ENCODE peak calls at places on chromosome 16, in seven cellular contexts. M, P, R, A, W, X and D are unnamed samples. For H3K9me3, the result is how much of the 10 kb centered on the place peaks cover.

GRCh38 chr16:11303405-11304138 is 22.4 kb upstream of the PRM1 start:
- DNase-seq in M (no peak), P (no peak), R (no peak), A (no peak), W (no peak), X (no peak), D (no peak)

GRCh38 chr16:50306287-50306686 is 39.9 kb downstream of the ADCY7 start:
- DNase-seq in M (no peak), P (no peak), R (no peak), A (peak), W (no peak), X (no peak), D (no peak)

GRCh38 chr16:17331071-17331521 is 139.7 kb downstream of the XYLT1 start:
- DNase-seq in M (peak), P (no peak), R (no peak), A (no peak), W (no peak), X (no peak), D (peak)

GRCh38 chr16:82657239-82657638 is 30.5 kb downstream of the CDH13 start:
- DNase-seq in M (no peak), P (no peak), R (no peak), A (no peak), W (no peak), X (no peak), D (no peak)

GRCh38 chr16:50900391-50900942 is 158.6 kb downstream of the CYLD start:
- DNase-seq in M (no peak), P (no peak), R (no peak), A (no peak), W (no peak), X (no peak), D (no peak)

GRCh38 chr16:88649924-88650748 is 717 bp downstream of the CYBA start:
- DNase-seq in M (no peak), P (no peak), R (peak), A (no peak), W (peak), X (no peak), D (no peak)

GRCh38 chr16:54007504-54007903 is 279.1 kb downstream of the IRX3 start:
- DNase-seq in M (no peak), P (no peak), R (no peak), A (no peak), W (no peak), X (no peak), D (no peak)

GRCh38 chr16:12341423-12341822 is 364.9 kb downstream of the SNX29 start:
- DNase-seq in M (no peak), P (no peak), R (no peak), A (no peak), W (no peak), X (no peak), D (no peak)

GRCh38 chr16:88962478-88963152 is 14.4 kb downstream of the CBFA2T3 start:
- DNase-seq in M (no peak), P (no peak), R (no peak), A (no peak), W (no peak), X (no peak), D (no peak)

GRCh38 chr16:31876955-31877828 is 3.6 kb downstream of the ZNF267 start:
- DNase-seq in M (no peak), P (no peak), R (no peak), A (no peak), W (peak), X (no peak), D (no peak)

GRCh38 chr16:28865722-28866453 is 2.2 kb downstream of the SH2B1 start:
- DNase-seq in M (no peak), P (no peak), R (no peak), A (no peak), W (no peak), X (no peak), D (no peak)

GRCh38 chr16:49675417-49675816 is 180.5 kb downstream of the ZNF423 start:
- DNase-seq in M (no peak), P (no peak), R (no peak), A (no peak), W (no peak), X (no peak), D (no peak)

GRCh38 chr16:17213025-17213424 is 257.7 kb downstream of the XYLT1 start:
- DNase-seq in M (no peak), P (no peak), R (peak), A (no peak), W (no peak), X (no peak), D (no peak)

GRCh38 chr16:88374736-88375135 is 8.0 kb upstream of the ZNF469 start:
- DNase-seq in M (no peak), P (no peak), R (no peak), A (no peak), W (no peak), X (no peak), D (no peak)

GRCh38 chr16:4266372-4266771 is 6.5 kb downstream of the TFAP4 start:
- DNase-seq in M (no peak), P (no peak), R (no peak), A (no peak), W (no peak), X (no peak), D (no peak)

GRCh38 chr16:28089205-28089991 is 25.9 kb upstream of the GSG1L start:
- DNase-seq in M (no peak), P (no peak), R (no peak), A (no peak), W (no peak), X (no peak), D (no peak)

GRCh38 chr16:76237471-76237870 is 39.7 kb upstream of the CNTNAP4 start:
- DNase-seq in M (no peak), P (no peak), R (no peak), A (no peak), W (no peak), X (no peak), D (no peak)

GRCh38 chr16:76235025-76235424 is 42.2 kb upstream of the CNTNAP4 start:
- DNase-seq in M (no peak), P (no peak), R (no peak), A (no peak), W (no peak), X (no peak), D (no peak)

GRCh38 chr16:76232704-76233103 is 44.5 kb upstream of the CNTNAP4 start:
- DNase-seq in M (no peak), P (no peak), R (no peak), A (no peak), W (no peak), X (no peak), D (no peak)

DNA sequence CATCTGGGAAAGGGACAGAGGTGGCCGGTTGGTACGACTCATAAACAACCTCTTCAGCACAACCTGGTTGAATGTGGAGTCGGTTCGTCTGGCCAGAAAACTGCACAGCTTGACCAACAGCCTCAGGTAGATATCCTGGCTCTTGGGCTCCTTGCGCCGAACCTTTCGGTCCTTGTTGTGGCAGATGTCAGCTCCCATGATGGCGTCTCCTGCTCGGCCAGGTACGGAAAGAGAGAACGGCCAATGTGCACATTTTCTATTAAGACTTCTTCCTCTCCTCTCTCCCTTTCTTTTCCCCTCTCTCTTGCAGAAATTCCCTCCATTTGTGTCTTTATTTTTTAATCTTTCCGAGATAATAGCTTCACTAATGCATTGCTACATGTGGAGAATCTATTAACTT is 41.8 kb upstream of the CNTNAP4 start:
- DNase-seq in M (no peak), P (no peak), R (no peak), A (no peak), W (no peak), X (no peak), D (no peak)
- H3K27ac ChIP-seq in M (no peak), P (no peak), R (no peak), A (no peak), W (no peak), X (no peak), D (no peak)

GRCh38 chr16:35910409-35910808 is 2451.0 kb downstream of the TP53TG3F start:
- DNase-seq in M (no peak), P (no peak), R (no peak), A (no peak), W (no peak), X (no peak), D (no peak)

GRCh38 chr16:35909351-35909954 is 2450.0 kb downstream of the TP53TG3F start:
- DNase-seq in M (no peak), P (no peak), R (no peak), A (no peak), W (no peak), X (no peak), D (no peak)

GRCh38 chr16:35908152-35908551 is 2448.7 kb downstream of the TP53TG3F start:
- DNase-seq in M (no peak), P (peak), R (no peak), A (no peak), W (no peak), X (no peak), D (no peak)

GRCh38 chr16:35908942-35909341 is 2449.5 kb downstream of the TP53TG3F start:
- DNase-seq in M (no peak), P (peak), R (no peak), A (no peak), W (no peak), X (no peak), D (no peak)

DNA sequence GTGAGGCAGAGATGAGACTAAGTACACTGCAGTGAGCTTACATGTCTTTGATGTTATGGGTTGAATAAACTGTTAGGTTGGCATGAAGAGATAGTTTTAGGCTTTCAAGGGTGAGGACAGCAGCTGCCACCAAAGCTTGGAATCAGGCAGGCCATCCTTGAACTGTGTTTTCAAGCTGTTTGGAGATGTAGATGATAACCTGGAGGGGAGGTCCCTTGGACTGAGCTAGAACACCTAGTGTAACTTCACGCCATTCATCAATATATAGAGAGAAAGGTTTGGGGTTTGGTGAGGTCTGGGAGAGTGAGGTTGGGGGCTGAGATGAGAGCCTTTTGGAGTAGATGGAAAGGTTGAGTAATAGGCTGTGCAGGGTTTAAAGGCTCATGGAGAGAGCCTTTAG is 2447.0 kb downstream of the TP53TG3F start:
- DNase-seq in M (no peak), P (peak), R (no peak), A (no peak), W (no peak), X (no peak), D (no peak)
- H3K9me3 ChIP-seq in M (under half), P (under half), R (under half), A (under half), W (under half), X (under half), D (under half)

DNA sequence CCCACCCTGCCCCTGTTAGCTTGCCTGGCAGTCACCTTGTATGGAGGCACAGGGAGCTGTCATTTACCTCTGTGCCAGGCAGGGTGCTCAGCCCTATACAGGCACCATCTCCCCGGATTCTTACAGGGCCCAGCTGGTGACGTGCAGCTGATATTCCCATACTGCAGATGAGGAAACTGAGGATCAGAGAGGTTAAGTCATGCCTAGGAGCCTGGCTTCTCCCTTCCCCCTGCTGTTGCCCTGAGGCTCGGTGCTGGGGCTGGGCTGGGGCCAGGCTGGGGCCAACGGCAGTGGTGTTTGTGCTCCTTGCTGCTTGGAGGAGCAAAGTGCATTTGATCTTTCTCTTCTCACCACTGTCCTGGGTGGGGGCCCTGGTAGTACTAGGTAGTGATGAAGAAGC is 54.8 kb upstream of the IL34 start:
- DNase-seq in M (no peak), P (no peak), R (no peak), A (no peak), W (no peak), X (no peak), D (no peak)
- H3K27ac ChIP-seq in M (peak), P (peak), R (no peak), A (no peak), W (no peak), X (peak), D (peak)

GRCh38 chr16:35598696-35599332 is 2139.4 kb downstream of the TP53TG3F start:
- DNase-seq in M (no peak), P (peak), R (no peak), A (no peak), W (no peak), X (no peak), D (no peak)
- H3K9me3 ChIP-seq in M (under half), P (under half), R (under half), A (under half), W (under half), X (under half), D (under half)

DNA sequence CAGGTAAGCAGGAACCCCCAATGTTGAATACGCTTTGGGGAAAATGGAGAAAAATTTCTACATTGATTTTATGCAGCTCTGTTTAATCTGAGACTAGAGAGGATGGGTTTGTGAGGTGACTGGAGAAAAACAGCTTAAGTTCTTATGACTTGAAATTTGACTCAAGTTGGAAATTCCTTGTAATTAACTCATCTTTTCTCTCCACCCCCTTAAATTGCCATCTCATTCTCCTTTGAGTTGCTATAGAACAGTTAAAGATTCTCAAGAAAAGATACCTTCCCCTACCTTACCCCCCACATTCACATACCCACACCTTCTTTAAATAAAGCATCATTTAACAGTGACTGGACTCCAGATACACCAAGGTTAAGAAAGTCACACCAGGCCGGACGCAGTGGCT is 24.2 kb downstream of the ZNRF1 start:
- DNase-seq in M (no peak), P (no peak), R (no peak), A (no peak), W (no peak), X (no peak), D (no peak)
- H3K27ac ChIP-seq in M (no peak), P (no peak), R (no peak), A (no peak), W (no peak), X (no peak), D (no peak)

GRCh38 chr16:920722-921121 is 50.1 kb downstream of the LMF1 start:
- DNase-seq in M (peak), P (no peak), R (no peak), A (no peak), W (no peak), X (no peak), D (no peak)
- H3K9me3 ChIP-seq in M (under half), P (under half), R (under half), A (under half), W (under half), X (under half), D (under half)

GRCh38 chr16:3071655-3072054 is 6.2 kb downstream of the IL32 start:
- DNase-seq in M (no peak), P (no peak), R (no peak), A (no peak), W (no peak), X (no peak), D (no peak)

GRCh38 chr16:3076577-3076976 is 11.1 kb downstream of the IL32 start:
- DNase-seq in M (no peak), P (no peak), R (no peak), A (no peak), W (no peak), X (no peak), D (no peak)

GRCh38 chr16:3070608-3071111 is 5.2 kb downstream of the IL32 start:
- DNase-seq in M (no peak), P (no peak), R (no peak), A (no peak), W (no peak), X (no peak), D (no peak)

GRCh38 chr16:3073448-3073847 is 8.0 kb downstream of the IL32 start:
- DNase-seq in M (no peak), P (no peak), R (no peak), A (no peak), W (no peak), X (no peak), D (no peak)

GRCh38 chr16:3074860-3075545 is 9.6 kb downstream of the IL32 start:
- DNase-seq in M (no peak), P (no peak), R (peak), A (no peak), W (peak), X (no peak), D (no peak)
- H3K27ac ChIP-seq in M (no peak), P (no peak), R (peak), A (no peak), W (peak), X (peak), D (no peak)

DNA sequence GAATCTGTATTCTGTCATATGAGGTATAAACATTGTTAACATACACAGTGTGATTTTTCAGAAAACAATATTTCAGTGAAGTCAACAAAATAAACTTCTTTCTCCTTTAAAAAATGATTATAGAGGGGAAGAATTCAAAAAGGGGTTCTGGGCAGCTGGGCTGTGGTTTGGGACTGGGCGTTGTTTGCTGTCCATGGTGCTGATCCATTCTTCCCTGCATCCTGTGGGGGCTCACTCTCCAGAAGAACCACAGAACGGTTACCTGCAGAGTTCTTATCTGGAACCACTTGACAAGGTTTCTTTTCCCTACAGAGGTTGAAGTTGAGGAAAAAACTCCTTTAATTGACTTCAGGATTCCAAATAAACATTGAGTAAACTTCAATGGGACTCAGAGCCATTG is 1091.0 kb downstream of the CDH8 start:
- DNase-seq in M (peak), P (no peak), R (no peak), A (no peak), W (no peak), X (no peak), D (no peak)
- H3K9me3 ChIP-seq in M (under half), P (under half), R (under half), A (under half), W (under half), X (under half), D (under half)

GRCh38 chr16:3013998-3014690 is 1.4 kb downstream of the CLDN9 start:
- DNase-seq in M (no peak), P (no peak), R (no peak), A (no peak), W (no peak), X (no peak), D (no peak)

GRCh38 chr16:3014971-3015370 is 2.2 kb downstream of the CLDN9 start:
- DNase-seq in M (no peak), P (no peak), R (no peak), A (no peak), W (no peak), X (no peak), D (no peak)

GRCh38 chr16:3017806-3018506 is at the start of gene CLDN6:
- DNase-seq in M (no peak), P (no peak), R (no peak), A (peak), W (peak), X (no peak), D (no peak)

GRCh38 chr16:3017262-3017805 is 649 bp downstream of the CLDN6 start:
- DNase-seq in M (no peak), P (no peak), R (no peak), A (no peak), W (no peak), X (no peak), D (no peak)

GRCh38 chr16:3015865-3016521 is 2.0 kb downstream of the CLDN6 start:
- DNase-seq in M (no peak), P (no peak), R (no peak), A (no peak), W (no peak), X (no peak), D (no peak)
- H3K27ac ChIP-seq in M (no peak), P (no peak), R (no peak), A (no peak), W (no peak), X (no peak), D (no peak)

DNA sequence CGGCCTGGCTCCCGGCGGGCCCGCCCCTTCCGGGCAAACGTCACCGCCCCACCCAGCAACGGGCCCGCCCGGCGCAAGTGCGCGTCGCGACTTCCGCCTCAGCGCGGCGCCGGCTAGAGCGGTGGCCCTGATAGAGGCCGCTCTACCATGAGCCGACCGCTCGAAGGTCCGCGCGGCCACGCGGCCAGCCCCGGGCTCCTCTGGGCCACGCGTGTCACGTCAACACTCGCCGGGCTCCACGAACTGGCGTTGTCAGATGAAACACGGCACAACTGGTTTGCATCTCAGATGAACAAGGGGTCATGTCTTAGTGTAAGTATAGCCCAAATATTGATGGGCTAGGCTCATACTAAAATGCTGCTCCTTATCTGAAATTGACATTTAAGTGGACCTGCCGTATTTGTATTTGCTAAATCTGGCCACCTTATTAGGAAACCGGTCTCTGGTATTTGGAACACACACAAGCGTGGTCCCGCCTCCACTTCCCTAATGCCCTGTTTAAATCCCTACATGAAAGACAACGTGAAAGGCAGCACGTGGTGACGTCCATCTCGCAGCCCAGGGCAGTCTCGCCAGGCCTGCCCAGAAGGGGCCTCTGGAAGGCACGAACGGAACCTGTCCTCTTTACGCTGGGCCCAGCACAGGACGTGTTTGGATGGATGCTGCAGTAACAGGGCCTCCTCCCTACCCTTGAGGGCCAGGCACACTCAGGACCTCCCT is at the start of gene ZNF598:
- DNase-seq in M (peak), P (no peak), R (peak), A (peak), W (peak), X (no peak), D (peak)
- H3K9me3 ChIP-seq in M (under half), P (under half), R (under half), A (under half), W (under half), X (under half), D (under half)